ENCODE peak calls at places on chromosomes 1 and 21, in four cellular contexts. Y is H9, W is trophoblast cell, M is mesenchymal stem cell. H is an unnamed sample.

GRCh38 chr21:41585199-41585994 is 77.4 kb upstream of the TMPRSS2 start:
- DNase-seq in Y (no peak), W (peak; percentile 84), M (no peak), H (no peak)

GRCh38 chr1:21317035-21317689 is 26.9 kb upstream of the ECE1 start:
- DNase-seq in Y (no peak), W (peak; percentile 67), M (peak; percentile 93), H (no peak)

GRCh38 chr1:189211742-189212141 is 1265.9 kb downstream of the BRINP3 start:
- DNase-seq in Y (no peak), W (peak; percentile 4), M (no peak), H (peak; percentile 64)

GRCh38 chr1:39016604-39017171 is 9.5 kb upstream of the NDUFS5 start:
- DNase-seq in Y (peak; percentile 72), W (no peak), M (no peak), H (peak; percentile 45)

GRCh38 chr1:66752000-66752592 is at the start of gene DYNLT5:
- DNase-seq in Y (peak; percentile 78), W (no peak), M (peak; percentile 75), H (peak; percentile 80)

GRCh38 chr1:94871031-94871430 is 50.9 kb downstream of the SLC44A3 start:
- DNase-seq in Y (no peak), W (peak; percentile 73), M (peak; percentile 10), H (no peak)

GRCh38 chr1:94901841-94902240 is 25.1 kb downstream of the CNN3 start:
- DNase-seq in Y (no peak), W (no peak), M (no peak), H (no peak)

GRCh38 chr1:112337028-112337531 is 58.9 kb upstream of the CTTNBP2NL start:
- DNase-seq in Y (peak; percentile 54), W (peak; percentile 14), M (peak; percentile 58), H (peak; percentile 67)

GRCh38 chr1:158053276-158053675 is 59.8 kb downstream of the KIRREL1 start:
- DNase-seq in Y (no peak), W (no peak), M (peak; percentile 53), H (no peak)

GRCh38 chr1:10917513-10918454 is 94.7 kb upstream of the TARDBP start:
- DNase-seq in Y (no peak), W (no peak), M (no peak), H (no peak)

GRCh38 chr1:43052322-43052721 is 93.7 kb upstream of the SLC2A1 start:
- DNase-seq in Y (no peak), W (no peak), M (no peak), H (no peak)

GRCh38 chr1:183019860-183020259 is 3.4 kb upstream of the LAMC1 start:
- DNase-seq in Y (no peak), W (no peak), M (no peak), H (peak; percentile 65)

GRCh38 chr1:19300211-19300610 is 11.6 kb upstream of the AKR7A3 start:
- DNase-seq in Y (no peak), W (no peak), M (no peak), H (no peak)

GRCh38 chr1:53332833-53333232 is 5.0 kb upstream of the LRP8 start:
- DNase-seq in Y (peak; percentile 12), W (no peak), M (no peak), H (no peak)

GRCh38 chr21:36717901-36718465 is 19.1 kb downstream of the SIM2 start:
- DNase-seq in Y (no peak), W (no peak), M (no peak), H (no peak)

DNA sequence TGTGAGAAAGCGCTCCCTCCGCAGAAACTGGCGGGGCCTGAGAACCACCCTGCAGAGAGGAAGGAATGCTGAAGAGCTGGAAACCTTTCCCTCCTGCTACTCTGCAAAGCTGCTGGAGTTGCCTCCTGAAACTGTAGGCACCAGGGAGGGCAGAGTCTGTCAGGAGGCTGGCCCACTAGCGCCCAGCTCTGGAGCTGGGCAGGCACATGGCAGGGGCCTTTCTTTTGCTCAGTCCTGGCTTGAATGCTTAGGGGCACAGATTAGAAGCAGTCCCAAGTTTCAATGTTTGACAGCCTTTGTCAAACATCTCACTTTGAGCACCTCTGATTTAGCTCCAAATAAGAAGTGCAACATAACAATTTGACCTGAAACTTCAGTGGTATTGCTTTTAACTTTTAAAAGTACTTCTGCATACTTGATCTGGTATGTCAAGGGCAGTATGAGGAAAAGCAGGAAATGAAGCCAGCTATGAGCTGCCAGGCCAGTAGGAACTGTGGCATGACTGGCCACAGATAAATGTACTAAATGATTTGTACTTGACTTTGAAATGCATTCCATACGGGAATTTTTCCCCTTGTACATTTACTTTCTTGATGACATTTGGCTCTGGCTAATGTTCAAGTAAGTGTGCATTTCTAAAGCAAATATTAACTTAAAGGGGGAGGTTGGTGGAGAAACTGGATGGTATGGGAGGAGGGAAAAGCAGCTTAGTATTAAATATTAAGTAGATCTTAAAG is 7.2 kb downstream of the C1orf116 start:
- DNase-seq in Y (peak; percentile 60), W (no peak), M (peak; percentile 41), H (peak; percentile 89)
- H3K23ac ChIP-seq in Y (no peak overlapping the region), W (no peak overlapping the region), M (no peak overlapping the region), H (no peak overlapping the region)

GRCh38 chr1:160062134-160062533 is 7.8 kb downstream of the KCNJ10 start:
- DNase-seq in Y (peak; percentile 41), W (no peak), M (no peak), H (no peak)
- H3K23ac ChIP-seq in Y (no peak overlapping the region), W (no peak overlapping the region), M (no peak overlapping the region), H (no peak overlapping the region)

GRCh38 chr1:2130871-2131289 is 63.7 kb downstream of the FAAP20 start:
- DNase-seq in Y (no peak), W (peak; percentile 84), M (no peak), H (no peak)
- H3K23ac ChIP-seq in Y (no peak overlapping the region), W (no peak overlapping the region), M (no peak overlapping the region), H (no peak overlapping the region)

DNA sequence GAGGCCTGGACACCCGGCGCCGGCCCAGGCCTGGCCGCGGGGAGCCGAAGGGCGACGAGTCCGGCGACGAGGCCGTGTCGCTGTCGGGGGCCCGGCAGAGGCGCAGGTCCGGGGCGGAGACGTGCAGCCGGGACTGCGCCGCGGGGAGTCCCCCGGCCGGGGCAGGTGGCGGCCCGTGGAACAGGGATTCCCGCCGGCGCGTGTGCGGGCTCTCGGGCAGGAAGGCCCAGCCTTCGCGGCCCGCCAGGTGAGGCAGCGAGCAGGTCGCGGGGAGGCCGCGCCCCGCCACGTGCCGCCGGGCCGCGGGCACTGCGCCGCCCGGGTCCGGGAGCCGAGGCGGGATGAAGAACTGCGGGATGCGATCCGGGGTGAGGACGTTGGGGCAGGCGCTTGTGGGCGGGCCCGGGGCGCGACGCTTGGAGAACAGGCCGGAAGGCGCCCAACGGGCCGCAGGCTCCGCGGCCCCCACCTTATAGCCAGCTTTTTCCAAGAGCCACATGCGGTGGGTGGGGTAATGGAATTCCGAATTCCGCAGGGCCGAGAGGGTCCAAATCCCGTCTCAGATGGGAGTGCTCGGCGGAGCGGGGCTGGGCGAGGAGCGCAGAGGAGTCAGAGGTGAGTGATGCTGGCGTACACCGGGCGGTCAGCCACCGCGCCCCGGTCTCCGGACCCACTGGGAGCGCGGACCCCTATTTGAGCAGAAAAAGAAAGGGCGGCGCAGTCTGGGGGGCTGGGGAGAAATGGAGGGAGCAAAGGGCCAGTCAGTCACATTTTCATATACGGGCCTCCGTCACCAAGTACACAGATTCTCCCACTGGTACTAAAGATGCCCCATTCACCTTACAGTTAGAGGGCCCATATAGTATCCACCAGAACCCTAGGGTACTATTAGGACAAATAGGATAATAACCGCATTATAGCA is 868 bp downstream of the C2CD4D start:
- DNase-seq in Y (no peak), W (no peak), M (no peak), H (peak; percentile 62)
- H3K23ac ChIP-seq in Y (no peak overlapping the region), W (no peak overlapping the region), M (peak overlapping the region; percentile 65), H (peak overlapping the region; percentile 73)

GRCh38 chr1:1601564-1602320 is 1.8 kb upstream of the FNDC10 start:
- DNase-seq in Y (no peak), W (no peak), M (no peak), H (no peak)
- H3K23ac ChIP-seq in Y (no peak overlapping the region), W (no peak overlapping the region), M (no peak overlapping the region), H (no peak overlapping the region)

H was measured in mesendoderm.